ENCODE peak calls at places on chromosomes 6 and 20, in four cellular contexts. P, W, X and L are unnamed samples.

GRCh38 chr20:21048841-21049273 is 57.3 kb downstream of the LINC00237 start:
- DNase-seq in P (peak; percentile 55), W (no peak), X (no peak), L (peak; percentile 28)

GRCh38 chr20:32624687-32625345 is 39.7 kb upstream of the NOL4L start:
- DNase-seq in P (no peak), W (no peak), X (no peak), L (no peak)

GRCh38 chr20:10673831-10674683 is at the start of gene JAG1:
- DNase-seq in P (peak; percentile 97), W (peak; percentile 96), X (peak; percentile 96), L (peak; percentile 97)

GRCh38 chr20:4811661-4812181 is 90.0 kb downstream of the PRND start:
- DNase-seq in P (no peak), W (peak; percentile 83), X (no peak), L (peak; percentile 68)

GRCh38 chr6:37971263-37971662 is 151.7 kb downstream of the ZFAND3 start:
- DNase-seq in P (no peak), W (no peak), X (no peak), L (no peak)

GRCh38 chr6:157023958-157024357 is 246.8 kb downstream of the ARID1B start:
- DNase-seq in P (no peak), W (no peak), X (no peak), L (no peak)

GRCh38 chr6:125835221-125835744 is 44.5 kb downstream of the NCOA7 start:
- DNase-seq in P (no peak), W (no peak), X (peak; percentile 33), L (no peak)

GRCh38 chr20:23245553-23246128 is 105.0 kb upstream of the NXT1 start:
- DNase-seq in P (peak; percentile 52), W (peak; percentile 79), X (peak; percentile 36), L (peak; percentile 48)

GRCh38 chr6:165689699-165690098 is 26.7 kb upstream of the PDE10A start:
- DNase-seq in P (no peak), W (no peak), X (no peak), L (no peak)

GRCh38 chr6:16470502-16471221 is 232.3 kb downstream of the GMPR start:
- DNase-seq in P (no peak), W (no peak), X (no peak), L (no peak)

GRCh38 chr6:160309718-160310117 is 38.5 kb upstream of the SLC22A3 start:
- DNase-seq in P (no peak), W (no peak), X (no peak), L (no peak)

GRCh38 chr6:108581932-108582500 is 21.3 kb downstream of the FOXO3 start:
- DNase-seq in P (no peak), W (no peak), X (no peak), L (no peak)

GRCh38 chr6:131898718-131899117 is 52.5 kb downstream of the CCN2 start:
- DNase-seq in P (no peak), W (no peak), X (no peak), L (no peak)

GRCh38 chr6:131893198-131893597 is 58.0 kb downstream of the CCN2 start:
- DNase-seq in P (no peak), W (no peak), X (no peak), L (no peak)

GRCh38 chr6:131897050-131897435 is 54.1 kb downstream of the CCN2 start:
- DNase-seq in P (no peak), W (no peak), X (no peak), L (no peak)

GRCh38 chr6:131890091-131890490 is 61.1 kb downstream of the CCN2 start:
- DNase-seq in P (no peak), W (no peak), X (no peak), L (no peak)

DNA sequence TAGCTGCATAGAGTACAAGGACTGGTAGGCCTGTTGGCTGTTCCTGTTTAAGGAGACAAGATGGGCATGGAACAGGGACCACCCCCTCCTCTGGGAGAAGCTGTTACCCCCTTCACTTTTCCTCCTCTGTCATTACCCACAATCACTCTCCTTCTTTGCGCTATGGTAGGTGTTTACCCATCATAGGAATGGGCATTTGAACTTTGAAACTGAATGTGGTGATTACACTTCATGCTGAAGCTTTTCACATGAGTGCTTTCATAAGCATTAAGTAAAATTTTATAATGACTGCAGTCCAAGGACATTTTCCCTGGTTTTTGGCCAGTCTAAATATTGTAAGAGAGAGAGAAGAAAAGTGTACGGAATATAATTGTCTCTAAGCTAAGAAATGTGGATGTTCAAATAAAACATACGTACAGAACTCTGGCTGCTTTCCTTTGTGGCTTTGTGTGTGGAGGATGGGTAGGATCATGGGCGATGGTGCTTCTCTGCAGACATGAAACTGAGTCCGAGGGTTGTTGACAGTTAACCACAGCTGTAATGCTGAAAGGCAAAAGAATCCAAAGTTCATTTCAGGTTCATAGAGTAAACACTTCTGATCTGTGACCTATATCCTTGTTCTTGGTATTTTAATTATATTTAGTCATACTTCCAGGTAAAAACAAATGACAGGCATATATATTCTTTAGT is 56.3 kb downstream of the CCN2 start:
- DNase-seq in P (peak; percentile 99), W (no peak), X (no peak), L (peak; percentile 67)
- TF ChIP-seq CTCF in P (no peak), W (no peak), X (no peak), L (no peak)

GRCh38 chr20:51322164-51322707 is 220.3 kb downstream of the NFATC2 start:
- DNase-seq in P (no peak), W (no peak), X (no peak), L (no peak)

GRCh38 chr20:51315390-51315789 is 227.1 kb downstream of the NFATC2 start:
- DNase-seq in P (no peak), W (no peak), X (no peak), L (no peak)

GRCh38 chr20:51321343-51322163 is 221.0 kb downstream of the NFATC2 start:
- DNase-seq in P (no peak), W (no peak), X (no peak), L (no peak)

GRCh38 chr20:51318058-51318960 is 224.2 kb downstream of the NFATC2 start:
- DNase-seq in P (peak; percentile 47), W (no peak), X (no peak), L (peak; percentile 84)

DNA sequence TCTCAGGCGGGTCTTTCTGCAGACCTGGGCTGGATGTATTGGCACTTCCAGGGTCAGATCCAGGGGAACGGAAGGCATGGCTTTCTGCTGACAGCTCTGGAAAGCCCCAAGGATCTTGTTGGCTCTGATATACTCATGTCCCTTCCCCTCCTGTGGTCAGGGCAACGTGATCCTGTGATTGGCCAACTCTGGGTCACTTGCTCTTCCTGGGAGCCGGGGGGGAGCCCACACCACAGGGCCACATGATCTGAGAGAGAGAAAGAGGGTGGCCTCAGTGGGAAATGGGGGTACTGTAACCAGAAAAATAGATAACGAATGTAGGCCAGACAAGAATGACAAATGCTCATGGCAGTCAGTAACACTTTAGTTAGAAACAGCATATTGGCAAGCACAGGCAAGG is 223.0 kb downstream of the NFATC2 start:
- DNase-seq in P (no peak), W (no peak), X (no peak), L (no peak)
- TF ChIP-seq EP300 in P (no peak), W (no peak), X (no peak), L (no peak)

GRCh38 chr6:50030777-50031562 is 9.2 kb upstream of the DEFB110 start:
- DNase-seq in P (peak; percentile 47), W (no peak), X (no peak), L (no peak)
- TF ChIP-seq CTCF in P (peak; percentile 75), W (no peak), X (no peak), L (no peak)

GRCh38 chr20:45812157-45813005 is at the start of gene UBE2C:
- DNase-seq in P (peak; percentile 94), W (peak; percentile 99), X (peak; percentile 98), L (peak; percentile 97)
- TF ChIP-seq EP300 in P (no peak), W (no peak), X (no peak), L (no peak)

GRCh38 chr6:52573295-52573694 is 3.6 kb downstream of the TRAM2 start:
- DNase-seq in P (no peak), W (no peak), X (no peak), L (no peak)
- TF ChIP-seq CTCF in P (peak; percentile 19), W (no peak), X (no peak), L (no peak)

DNA sequence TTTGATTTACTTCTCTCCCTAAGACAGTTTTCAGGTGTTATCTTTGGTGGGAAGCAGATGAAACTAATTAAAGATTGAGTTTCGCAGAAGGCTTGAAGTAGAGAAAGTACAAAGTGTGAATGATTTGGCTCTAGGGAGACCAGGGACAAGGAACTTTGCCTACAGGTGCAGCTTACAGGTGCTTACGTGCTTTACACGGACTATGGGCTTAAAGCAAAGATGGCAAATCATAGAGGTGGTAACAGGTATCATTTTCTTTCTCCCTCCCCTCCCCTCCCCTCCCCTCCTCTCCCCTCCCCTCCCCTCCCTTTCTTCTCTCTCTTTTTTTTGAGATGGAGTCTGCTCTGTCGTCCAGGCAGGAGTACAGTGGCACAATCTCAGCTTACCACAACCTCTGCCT is 136.3 kb downstream of the SLC35B3 start:
- DNase-seq in P (no peak), W (no peak), X (no peak), L (no peak)
- TF ChIP-seq EP300 in P (no peak), W (no peak), X (no peak), L (no peak)